ENCODE peak calls at places on chromosome 21, in five cellular contexts. V, P, Q, G and Z are unnamed samples.

GRCh38 chr21:35927262-35927661 is 133.1 kb downstream of the SETD4 start:
- DNase-seq in V (no peak), P (no peak), Q (no peak), G (no peak), Z (no peak)

GRCh38 chr21:37378700-37379139 is 12.1 kb downstream of the DYRK1A start:
- DNase-seq in V (no peak), P (no peak), Q (no peak), G (no peak), Z (no peak)

GRCh38 chr21:39724944-39725343 is 20.0 kb upstream of the IGSF5 start:
- DNase-seq in V (no peak), P (no peak), Q (no peak), G (no peak), Z (no peak)

GRCh38 chr21:22374218-22374969 is 1376.2 kb downstream of the NCAM2 start:
- DNase-seq in V (no peak), P (no peak), Q (peak; percentile 5), G (no peak), Z (no peak)

GRCh38 chr21:22881131-22881530 is 1882.9 kb downstream of the NCAM2 start:
- DNase-seq in V (no peak), P (no peak), Q (no peak), G (no peak), Z (no peak)

GRCh38 chr21:15363921-15364320 is 299.1 kb upstream of the NRIP1 start:
- DNase-seq in V (no peak), P (no peak), Q (no peak), G (no peak), Z (peak; percentile 82)

GRCh38 chr21:38847556-38847955 is 41.8 kb downstream of the ETS2 start:
- DNase-seq in V (no peak), P (no peak), Q (no peak), G (no peak), Z (no peak)

GRCh38 chr21:34517491-34518245 is 5.7 kb upstream of the KCNE1 start:
- DNase-seq in V (no peak), P (no peak), Q (no peak), G (no peak), Z (no peak)

GRCh38 chr21:35738342-35738961 is 321.9 kb downstream of the SETD4 start:
- DNase-seq in V (no peak), P (no peak), Q (no peak), G (no peak), Z (peak; percentile 74)

GRCh38 chr21:34987673-34988072 is 61.4 kb downstream of the RUNX1 start:
- DNase-seq in V (no peak), P (no peak), Q (no peak), G (no peak), Z (no peak)

GRCh38 chr21:31665397-31665796 is 5.9 kb downstream of the SOD1 start:
- DNase-seq in V (no peak), P (no peak), Q (no peak), G (peak; percentile 18), Z (peak; percentile 35)

GRCh38 chr21:45595574-45596295 is 47.8 kb upstream of the PCBP3 start:
- DNase-seq in V (no peak), P (peak; percentile 64), Q (no peak), G (no peak), Z (no peak)
- H3K4me3 ChIP-seq in V (no peak overlapping the region), P (no peak overlapping the region), Q (no peak overlapping the region), G (no peak overlapping the region), Z (no peak overlapping the region)

DNA sequence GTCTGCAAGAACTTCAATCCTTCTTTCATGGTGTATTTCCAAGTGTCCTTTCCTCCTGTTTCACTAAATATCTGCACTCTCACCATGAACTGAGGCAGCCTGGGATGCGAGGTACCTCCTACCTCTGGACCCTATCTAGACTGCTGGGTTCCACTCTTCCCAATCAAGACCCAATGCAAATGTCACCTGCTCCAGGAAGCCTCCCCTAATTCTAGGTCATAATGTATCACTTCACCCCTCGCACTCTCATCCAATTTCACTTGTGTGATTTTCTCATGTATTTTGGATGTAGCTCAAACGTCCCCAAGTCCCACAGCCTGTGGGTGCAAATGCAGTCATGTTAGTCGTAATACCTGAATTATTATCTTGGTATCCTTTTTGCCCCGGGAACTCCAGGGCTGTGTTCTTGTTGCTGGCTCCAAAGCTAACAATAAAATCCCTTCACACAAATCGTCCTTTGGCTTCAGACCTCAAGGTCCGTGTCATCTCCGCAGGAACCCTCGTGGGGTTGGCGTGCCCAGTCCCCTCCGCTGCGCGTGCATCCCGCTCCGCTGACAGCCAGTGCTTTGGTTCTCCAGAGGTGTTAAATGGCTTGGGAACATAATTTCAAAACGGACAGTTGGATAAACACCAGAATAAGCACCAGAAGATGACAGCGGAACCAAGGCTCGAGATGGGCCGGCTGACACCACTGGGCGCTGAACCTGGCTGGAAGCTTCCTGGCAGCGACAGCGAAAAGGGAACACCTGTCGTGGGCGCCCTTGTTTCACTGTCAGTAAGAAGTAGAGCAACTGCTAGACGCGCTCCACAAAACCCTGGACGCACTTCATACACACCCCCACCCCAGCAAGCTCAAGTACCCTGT is 1.0 kb upstream of the BACH1 start:
- DNase-seq in V (no peak), P (no peak), Q (no peak), G (no peak), Z (no peak)
- H3K4me3 ChIP-seq in V (peak overlapping the region; percentile 54), P (no peak overlapping the region), Q (no peak overlapping the region), G (peak overlapping the region; percentile 99), Z (peak overlapping the region; percentile 95)

DNA sequence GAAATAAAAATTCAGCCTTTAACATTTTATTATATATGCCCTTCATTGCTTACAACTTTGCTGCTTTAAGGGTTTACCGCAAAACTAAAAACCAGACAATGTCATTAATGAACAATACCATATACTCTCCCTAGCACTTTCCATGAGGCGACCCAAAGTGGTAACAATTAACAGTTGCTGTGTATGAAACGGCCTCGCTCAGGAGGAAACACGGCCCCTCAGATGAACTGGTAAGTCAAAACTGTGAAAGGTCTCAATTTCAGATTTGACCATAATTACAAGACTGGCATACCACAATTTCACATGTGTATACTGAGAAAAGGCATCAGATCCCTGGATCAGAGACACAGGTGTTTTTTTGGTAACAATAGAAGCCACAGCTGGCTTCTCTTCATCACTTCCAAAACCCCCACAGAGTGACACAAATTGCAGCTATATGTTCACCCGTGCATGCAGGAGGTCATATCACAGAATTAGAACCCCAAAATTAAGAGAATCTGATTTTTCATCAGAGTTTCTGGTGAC is 611.9 kb upstream of the ADAMTS5 start:
- DNase-seq in V (no peak), P (no peak), Q (no peak), G (no peak), Z (no peak)
- H3K4me3 ChIP-seq in V (no peak overlapping the region), P (no peak overlapping the region), Q (no peak overlapping the region), G (no peak overlapping the region), Z (no peak overlapping the region)

DNA sequence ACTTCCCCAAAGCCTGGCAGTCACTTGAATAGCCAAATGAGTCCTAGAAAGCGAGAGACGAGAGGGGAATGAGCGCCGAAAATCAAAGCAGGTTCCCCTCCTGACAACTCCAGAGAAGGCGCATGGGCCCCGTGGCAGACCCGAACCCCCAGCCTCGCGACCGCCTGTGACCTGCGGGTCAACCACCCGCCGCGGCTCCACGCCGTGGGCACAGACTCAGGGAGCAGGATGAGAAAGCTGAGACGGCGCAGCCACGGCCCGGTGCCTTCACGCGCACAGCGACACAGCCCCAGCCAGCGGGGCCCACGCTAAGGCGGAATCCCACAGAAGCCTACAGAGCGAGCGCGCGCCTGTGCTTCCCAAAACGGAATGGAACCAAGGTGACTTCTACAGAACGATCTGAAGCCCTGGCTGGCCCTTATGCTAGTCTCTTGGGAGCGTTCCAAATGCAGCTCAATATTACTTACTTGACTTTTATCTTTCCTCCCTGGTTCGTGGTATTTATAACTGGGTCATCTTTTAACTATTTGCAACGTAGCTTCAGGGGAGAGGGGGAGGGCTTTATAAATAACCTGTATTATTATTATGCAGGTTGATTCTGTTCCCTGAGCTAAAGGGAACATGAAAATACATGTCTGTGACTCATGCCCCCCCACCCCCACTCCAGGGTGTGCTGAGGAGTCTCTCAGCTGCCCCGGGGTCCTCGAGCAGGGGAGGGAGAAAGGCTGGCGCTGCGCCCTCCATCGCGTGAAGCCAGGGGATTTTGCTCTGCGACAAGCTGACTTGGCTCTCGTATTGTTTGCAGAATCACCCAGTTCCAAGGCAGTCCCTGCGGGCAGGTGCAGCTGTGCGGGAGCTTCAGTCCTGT is 1.7 kb downstream of the TSPEAR start:
- DNase-seq in V (no peak), P (peak; percentile 73), Q (no peak), G (peak; percentile 57), Z (no peak)
- H3K4me3 ChIP-seq in V (peak overlapping the region; percentile 50), P (no peak overlapping the region), Q (no peak overlapping the region), G (peak overlapping the region; percentile 4), Z (no peak overlapping the region)

DNA sequence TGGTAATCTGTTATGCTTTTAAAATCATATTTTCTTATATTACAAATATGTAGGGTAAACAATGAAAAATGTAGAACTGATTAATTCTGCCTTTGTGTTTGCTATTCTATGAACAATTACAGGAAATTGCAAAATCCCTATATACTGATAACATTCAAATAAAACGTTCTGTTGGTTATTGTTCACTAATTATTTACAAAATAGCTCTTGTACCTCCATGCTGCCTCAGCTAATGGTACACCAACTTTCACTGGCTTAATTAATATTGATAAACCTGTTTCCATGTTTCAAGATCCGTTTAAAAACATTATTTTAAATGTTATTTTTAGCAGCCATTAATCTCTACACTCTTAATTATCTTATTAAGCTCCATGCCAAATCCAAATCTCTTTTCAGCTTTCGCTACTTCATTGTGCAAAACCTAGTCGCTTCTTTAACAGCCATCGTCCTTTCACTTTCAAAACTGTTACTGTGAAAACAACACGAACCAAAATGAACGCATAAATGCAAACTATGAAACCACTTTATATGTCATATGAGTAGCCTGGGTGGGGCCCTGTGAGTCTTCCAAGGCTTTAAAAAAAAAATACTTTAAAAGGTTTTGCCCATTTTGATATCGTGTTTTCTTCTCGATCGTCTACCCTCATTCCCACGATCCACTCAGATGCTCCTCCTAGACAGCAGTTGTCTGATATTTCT is 807.0 kb downstream of the USP25 start:
- DNase-seq in V (no peak), P (no peak), Q (no peak), G (no peak), Z (peak; percentile 68)
- H3K4me3 ChIP-seq in V (no peak overlapping the region), P (peak overlapping the region; percentile 35), Q (no peak overlapping the region), G (peak overlapping the region; percentile 96), Z (peak overlapping the region; percentile 66)